ENCODE peak calls at places on chromosomes 6 and 20, in eight cellular contexts. U is breast epithelium, Q is GM20000, J is psoas muscle, R is WTC11, Z is choroid plexus epithelial cell, D is bronchial epithelial cell, F is GM23338. O is an unnamed sample.

GRCh38 chr6:18042536-18043145 is 55.2 kb upstream of the KIF13A start:
- DNase-seq in Z (no peak), R (no peak), Q (no peak), D (no peak), J (no peak), F (no peak), U (no peak), O (no peak)

GRCh38 chr6:136726837-136727557 is 65.3 kb downstream of the MAP3K5 start:
- DNase-seq in Z (no peak), U (no peak), R (no peak), Q (no peak), J (no peak), D (no peak), F (no peak), O (no peak)

GRCh38 chr6:37182736-37183590 is 13.0 kb downstream of the PIM1 start:
- DNase-seq in D (no peak), J (no peak), R (no peak), Z (no peak), F (no peak), U (no peak), Q (peak), O (no peak)

GRCh38 chr20:10111144-10111771 is 76.5 kb downstream of the ANKEF1 start:
- DNase-seq in Q (no peak), Z (no peak), F (no peak), U (no peak), J (no peak), D (peak), R (no peak), O (no peak)

GRCh38 chr6:165800337-165800736 is 137.3 kb upstream of the PDE10A start:
- DNase-seq in U (no peak), Z (no peak), J (no peak), R (no peak), F (no peak), D (no peak), Q (no peak), O (no peak)

GRCh38 chr6:2344319-2344905 is 99.0 kb upstream of the GMDS start:
- DNase-seq in R (no peak), U (no peak), D (no peak), Z (no peak), J (no peak), F (no peak), Q (no peak), O (no peak)

GRCh38 chr6:80454661-80455365 is 348.3 kb downstream of the BCKDHB start:
- DNase-seq in F (no peak), Z (no peak), D (peak), R (no peak), Q (no peak), J (no peak), U (no peak), O (no peak)

GRCh38 chr6:54633601-54634000 is 213.0 kb upstream of the FAM83B start:
- DNase-seq in F (no peak), U (no peak), D (no peak), J (no peak), Q (no peak), Z (no peak), R (no peak), O (no peak)

GRCh38 chr20:54535045-54535444 is 59.7 kb downstream of the DOK5 start:
- DNase-seq in F (no peak), R (no peak), U (no peak), Z (no peak), D (no peak), Q (no peak), J (no peak), O (no peak)

GRCh38 chr6:121436172-121436965 is 923 bp downstream of the GJA1 start:
- DNase-seq in Q (no peak), Z (no peak), R (no peak), J (no peak), F (peak), D (peak), U (no peak), O (peak)

GRCh38 chr20:25237610-25238318 is 10.1 kb upstream of the PYGB start:
- DNase-seq in U (no peak), D (peak), F (no peak), Q (no peak), Z (peak), J (peak), R (no peak), O (peak)

GRCh38 chr20:13525225-13525940 is 113.3 kb downstream of the TASP1 start:
- DNase-seq in D (peak), U (no peak), R (no peak), Q (no peak), Z (peak), F (no peak), J (no peak), O (no peak)

GRCh38 chr6:37659561-37659960 is 38.1 kb downstream of the MDGA1 start:
- DNase-seq in D (no peak), F (no peak), Z (no peak), J (no peak), R (no peak), U (no peak), Q (no peak), O (no peak)

GRCh38 chr20:18176318-18176785 is 38.7 kb downstream of the KAT14 start:
- DNase-seq in U (no peak), J (no peak), F (peak), R (peak), D (no peak), Q (no peak), Z (peak), O (peak)

GRCh38 chr6:16430661-16431089 is 192.3 kb downstream of the GMPR start:
- DNase-seq in Q (no peak), D (no peak), F (no peak), R (no peak), Z (peak), J (no peak), U (no peak), O (no peak)

GRCh38 chr20:59604770-59605665 is 678 bp downstream of the PHACTR3 start:
- DNase-seq in D (no peak), F (peak), U (no peak), Z (no peak), J (no peak), R (peak), Q (no peak), O (no peak)

GRCh38 chr20:37969949-37970855 is 63.1 kb downstream of the TTI1 start:
- DNase-seq in Q (no peak), R (no peak), U (no peak), F (no peak), J (no peak), D (peak), Z (no peak), O (no peak)

GRCh38 chr6:64602993-64603392 is 967.4 kb downstream of the PHF3 start:
- DNase-seq in D (no peak), U (no peak), F (no peak), Q (no peak), R (no peak), J (no peak), Z (no peak), O (no peak)

GRCh38 chr6:148996815-148997214 is 250.0 kb downstream of the UST start:
- DNase-seq in R (no peak), Z (peak), F (no peak), U (no peak), J (no peak), Q (no peak), D (no peak), O (no peak)

GRCh38 chr20:38392356-38392755 is 42.8 kb downstream of the SNHG17 start:
- DNase-seq in R (no peak), J (no peak), U (no peak), Q (no peak), D (peak), Z (peak), F (peak), O (no peak)

GRCh38 chr6:30544666-30545272 is 11.5 kb downstream of the GNL1 start:
- DNase-seq in J (no peak), Z (peak), U (no peak), R (no peak), F (peak), D (peak), Q (peak), O (peak)

GRCh38 chr6:16108996-16109658 is 19.8 kb upstream of the MYLIP start:
- DNase-seq in J (no peak), D (no peak), R (no peak), Z (peak), F (no peak), U (no peak), Q (no peak), O (no peak)

GRCh38 chr6:38146021-38146657 is 326.6 kb downstream of the ZFAND3 start:
- DNase-seq in Z (no peak), Q (no peak), U (no peak), D (no peak), F (no peak), J (no peak), R (no peak), O (no peak)

GRCh38 chr20:38272961-38273360 is 12.4 kb upstream of the KIAA1755 start:
- DNase-seq in Z (peak), F (no peak), Q (no peak), R (no peak), D (no peak), J (no peak), U (no peak), O (no peak)

GRCh38 chr20:41078329-41078728 is 49.7 kb downstream of the TOP1 start:
- DNase-seq in Z (peak), D (peak), F (peak), R (no peak), J (no peak), Q (peak), U (no peak), O (peak)

GRCh38 chr20:21395666-21396044 is 1.7 kb downstream of the NKX2-4 start:
- DNase-seq in D (no peak), F (peak), Z (no peak), J (no peak), R (peak), U (no peak), Q (peak), O (no peak)

GRCh38 chr20:31837896-31838397 is 7.5 kb downstream of the FOXS1 start:
- DNase-seq in R (no peak), U (no peak), J (no peak), D (no peak), Q (no peak), F (no peak), Z (peak), O (no peak)

GRCh38 chr20:31835554-31835953 is 9.8 kb downstream of the FOXS1 start:
- DNase-seq in F (no peak), Z (no peak), D (no peak), U (no peak), Q (no peak), J (no peak), R (no peak), O (no peak)

GRCh38 chr20:31836853-31837608 is 8.4 kb downstream of the FOXS1 start:
- DNase-seq in Q (no peak), F (no peak), R (no peak), J (no peak), U (no peak), Z (no peak), D (no peak), O (no peak)

GRCh38 chr20:31833931-31834521 is 11.4 kb downstream of the FOXS1 start:
- DNase-seq in U (no peak), Z (no peak), D (no peak), J (no peak), Q (no peak), F (no peak), R (no peak), O (no peak)

GRCh38 chr20:31835977-31836852 is 9.2 kb downstream of the FOXS1 start:
- DNase-seq in Q (peak), F (no peak), D (peak), U (peak), J (peak), R (no peak), Z (peak), O (no peak)
- TF ChIP-seq CTCF in Q (no peak), F (no peak), D (no peak), U (no peak), J (no peak), R (no peak), Z (no peak), O (no peak)

GRCh38 chr20:33005132-33005566 is 916 bp upstream of the SUN5 start:
- DNase-seq in D (no peak), R (no peak), J (no peak), F (peak), Q (peak), Z (peak), U (no peak), O (peak)
- TF ChIP-seq CTCF in D (peak), R (peak), J (peak), F (peak), Q (peak), Z (peak), U (no peak), O (peak)

DNA sequence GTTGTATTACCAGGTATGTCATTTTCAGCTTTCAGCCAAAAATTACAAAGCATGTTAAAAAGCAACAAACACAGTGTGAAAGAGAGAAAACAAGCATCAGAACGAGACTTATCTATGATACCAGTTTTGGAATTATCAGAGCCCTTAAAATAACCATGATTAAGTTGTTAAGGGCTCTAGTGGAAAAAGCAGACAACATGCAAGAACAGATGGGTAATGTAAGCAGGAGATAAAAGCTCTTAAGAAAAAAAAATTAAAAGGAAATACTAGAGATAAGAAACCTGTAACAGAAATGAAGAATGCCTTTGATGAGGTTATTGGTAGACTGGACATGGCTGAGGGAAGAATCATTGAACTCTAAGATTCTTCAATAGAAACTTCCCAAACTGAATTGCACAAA is 127.5 kb upstream of the SCGN start:
- DNase-seq in D (no peak), R (no peak), Z (no peak), J (no peak), Q (no peak), U (no peak), F (no peak), O (no peak)
- TF ChIP-seq CTCF in D (no peak), R (no peak), Z (no peak), J (no peak), Q (no peak), U (no peak), F (no peak), O (no peak)

GRCh38 chr6:141359953-141360352 is 772.8 kb upstream of the GJE1 start:
- DNase-seq in Q (no peak), Z (peak), D (no peak), J (no peak), F (no peak), U (no peak), R (no peak), O (peak)

GRCh38 chr6:141351721-141352120 is 781.0 kb upstream of the GJE1 start:
- DNase-seq in Q (no peak), F (no peak), J (no peak), D (no peak), U (no peak), Z (no peak), R (no peak), O (no peak)

GRCh38 chr6:141349710-141350109 is 783.0 kb upstream of the GJE1 start:
- DNase-seq in J (no peak), R (no peak), U (no peak), Q (no peak), D (no peak), Z (no peak), F (no peak), O (no peak)

GRCh38 chr6:141354191-141354950 is 778.4 kb upstream of the GJE1 start:
- DNase-seq in Q (no peak), Z (no peak), D (peak), U (no peak), F (peak), R (peak), J (no peak), O (peak)
- TF ChIP-seq CTCF in Q (no peak), Z (no peak), D (peak), U (no peak), F (peak), R (no peak), J (no peak), O (peak)

GRCh38 chr6:103122766-103123601 is 1729.5 kb downstream of the GRIK2 start:
- DNase-seq in Q (peak), F (peak), J (no peak), R (peak), U (peak), D (peak), Z (peak), O (peak)
- TF ChIP-seq CTCF in Q (peak), F (peak), J (no peak), R (peak), U (peak), D (peak), Z (peak), O (peak)